ENCODE peak calls at places on chromosomes 5 and 9, in eight cellular contexts. One of them, this sample, is unnamed.
A peak's percentile ranks its signal among the peaks of the same experiment; 100 is the strongest.

GRCh38 chr5:170353011-170353890 is 35.9 kb downstream of the KCNMB1 start:
- DNase-seq in psoas muscle: no peak
- DNase-seq in fibroblast of lung: no peak
- DNase-seq in heart left ventricle: no peak
- DNase-seq in body of pancreas: no peak
- DNase-seq in Panc1: no peak
- DNase-seq in H9: peak; percentile 62
- DNase-seq in PC-9: no peak
- DNase-seq in this sample: peak; percentile 62

GRCh38 chr5:146825033-146825432 is 53.5 kb downstream of the PPP2R2B start:
- DNase-seq in psoas muscle: no peak
- DNase-seq in fibroblast of lung: peak; percentile 54
- DNase-seq in heart left ventricle: no peak
- DNase-seq in body of pancreas: peak; percentile 17
- DNase-seq in Panc1: no peak
- DNase-seq in H9: peak; percentile 54
- DNase-seq in PC-9: no peak
- DNase-seq in this sample: peak; percentile 16

GRCh38 chr5:83871533-83872380 is 151.1 kb upstream of the HAPLN1 start:
- DNase-seq in psoas muscle: no peak
- DNase-seq in fibroblast of lung: peak; percentile 34
- DNase-seq in heart left ventricle: no peak
- DNase-seq in body of pancreas: no peak
- DNase-seq in Panc1: no peak
- DNase-seq in H9: no peak
- DNase-seq in PC-9: no peak
- DNase-seq in this sample: no peak

GRCh38 chr5:138677782-138678181 is 75.4 kb upstream of the CTNNA1 start:
- DNase-seq in psoas muscle: no peak
- DNase-seq in fibroblast of lung: no peak
- DNase-seq in heart left ventricle: no peak
- DNase-seq in body of pancreas: no peak
- DNase-seq in Panc1: no peak
- DNase-seq in H9: no peak
- DNase-seq in PC-9: no peak
- DNase-seq in this sample: no peak

GRCh38 chr5:114355086-114355830 is 6.6 kb upstream of the KCNN2 start:
- DNase-seq in psoas muscle: no peak
- DNase-seq in fibroblast of lung: no peak
- DNase-seq in heart left ventricle: no peak
- DNase-seq in body of pancreas: no peak
- DNase-seq in Panc1: no peak
- DNase-seq in H9: no peak
- DNase-seq in PC-9: no peak
- DNase-seq in this sample: no peak

GRCh38 chr5:55694152-55694830 is 17.8 kb downstream of the SLC38A9 start:
- DNase-seq in psoas muscle: no peak
- DNase-seq in fibroblast of lung: peak; percentile 32
- DNase-seq in heart left ventricle: no peak
- DNase-seq in body of pancreas: no peak
- DNase-seq in Panc1: no peak
- DNase-seq in H9: no peak
- DNase-seq in PC-9: no peak
- DNase-seq in this sample: no peak

GRCh38 chr9:91047993-91048607 is 246.5 kb downstream of the SYK start:
- DNase-seq in psoas muscle: no peak
- DNase-seq in fibroblast of lung: peak; percentile 90
- DNase-seq in heart left ventricle: no peak
- DNase-seq in body of pancreas: no peak
- DNase-seq in Panc1: no peak
- DNase-seq in H9: no peak
- DNase-seq in PC-9: no peak
- DNase-seq in this sample: no peak

GRCh38 chr5:105593011-105593760 is 2030.6 kb upstream of the NUDT12 start:
- DNase-seq in psoas muscle: no peak
- DNase-seq in fibroblast of lung: no peak
- DNase-seq in heart left ventricle: no peak
- DNase-seq in body of pancreas: no peak
- DNase-seq in Panc1: no peak
- DNase-seq in H9: no peak
- DNase-seq in PC-9: no peak
- DNase-seq in this sample: no peak

GRCh38 chr5:128271859-128272446 is 188.4 kb downstream of the SLC12A2 start:
- DNase-seq in psoas muscle: no peak
- DNase-seq in fibroblast of lung: peak; percentile 79
- DNase-seq in heart left ventricle: no peak
- DNase-seq in body of pancreas: no peak
- DNase-seq in Panc1: peak; percentile 27
- DNase-seq in H9: no peak
- DNase-seq in PC-9: peak; percentile 79
- DNase-seq in this sample: no peak

GRCh38 chr5:126628102-126628501 is 27.4 kb downstream of the PHAX start:
- DNase-seq in psoas muscle: no peak
- DNase-seq in fibroblast of lung: no peak
- DNase-seq in heart left ventricle: no peak
- DNase-seq in body of pancreas: no peak
- DNase-seq in Panc1: no peak
- DNase-seq in H9: no peak
- DNase-seq in PC-9: no peak
- DNase-seq in this sample: no peak

GRCh38 chr5:164233796-164234195 is 728.4 kb downstream of the MAT2B start:
- DNase-seq in psoas muscle: no peak
- DNase-seq in fibroblast of lung: peak; percentile 85
- DNase-seq in heart left ventricle: no peak
- DNase-seq in body of pancreas: no peak
- DNase-seq in Panc1: no peak
- DNase-seq in H9: no peak
- DNase-seq in PC-9: no peak
- DNase-seq in this sample: no peak

GRCh38 chr5:43121565-43122484 is 1.1 kb downstream of the ZNF131 start:
- DNase-seq in psoas muscle: no peak
- DNase-seq in fibroblast of lung: peak; percentile 70
- DNase-seq in heart left ventricle: no peak
- DNase-seq in body of pancreas: no peak
- DNase-seq in Panc1: no peak
- DNase-seq in H9: no peak
- DNase-seq in PC-9: peak; percentile 58
- DNase-seq in this sample: peak; percentile 44

GRCh38 chr5:38961691-38962090 is 112.5 kb downstream of the RICTOR start:
- DNase-seq in psoas muscle: no peak
- DNase-seq in fibroblast of lung: no peak
- DNase-seq in heart left ventricle: no peak
- DNase-seq in body of pancreas: no peak
- DNase-seq in Panc1: no peak
- DNase-seq in H9: no peak
- DNase-seq in PC-9: no peak
- DNase-seq in this sample: no peak

GRCh38 chr9:137757139-137757538 is 120.4 kb upstream of the CACNA1B start:
- DNase-seq in psoas muscle: peak; percentile 68
- DNase-seq in fibroblast of lung: no peak
- DNase-seq in heart left ventricle: no peak
- DNase-seq in body of pancreas: peak; percentile 57
- DNase-seq in Panc1: no peak
- DNase-seq in H9: no peak
- DNase-seq in PC-9: no peak
- DNase-seq in this sample: no peak

GRCh38 chr5:133688386-133688785 is 76.0 kb upstream of the FSTL4 start:
- DNase-seq in psoas muscle: no peak
- DNase-seq in fibroblast of lung: peak; percentile 55
- DNase-seq in heart left ventricle: no peak
- DNase-seq in body of pancreas: no peak
- DNase-seq in Panc1: no peak
- DNase-seq in H9: no peak
- DNase-seq in PC-9: no peak
- DNase-seq in this sample: no peak

GRCh38 chr5:133686566-133686965 is 74.2 kb upstream of the FSTL4 start:
- DNase-seq in psoas muscle: no peak
- DNase-seq in fibroblast of lung: no peak
- DNase-seq in heart left ventricle: no peak
- DNase-seq in body of pancreas: no peak
- DNase-seq in Panc1: no peak
- DNase-seq in H9: no peak
- DNase-seq in PC-9: no peak
- DNase-seq in this sample: no peak

GRCh38 chr5:133685402-133686018 is 73.2 kb upstream of the FSTL4 start:
- DNase-seq in psoas muscle: no peak
- DNase-seq in fibroblast of lung: no peak
- DNase-seq in heart left ventricle: no peak
- DNase-seq in body of pancreas: no peak
- DNase-seq in Panc1: no peak
- DNase-seq in H9: no peak
- DNase-seq in PC-9: no peak
- DNase-seq in this sample: no peak

GRCh38 chr5:133690746-133691145 is 78.4 kb upstream of the FSTL4 start:
- DNase-seq in psoas muscle: no peak
- DNase-seq in fibroblast of lung: no peak
- DNase-seq in heart left ventricle: no peak
- DNase-seq in body of pancreas: no peak
- DNase-seq in Panc1: no peak
- DNase-seq in H9: no peak
- DNase-seq in PC-9: no peak
- DNase-seq in this sample: no peak

GRCh38 chr5:133687212-133688051 is 75.1 kb upstream of the FSTL4 start:
- DNase-seq in psoas muscle: no peak
- DNase-seq in fibroblast of lung: no peak
- DNase-seq in heart left ventricle: no peak
- DNase-seq in body of pancreas: no peak
- DNase-seq in Panc1: no peak
- DNase-seq in H9: no peak
- DNase-seq in PC-9: no peak
- DNase-seq in this sample: no peak
- H3K27ac ChIP-seq in psoas muscle: no peak overlapping the region
- H3K27ac ChIP-seq in fibroblast of lung: no peak overlapping the region
- H3K27ac ChIP-seq in heart left ventricle: no peak overlapping the region
- H3K27ac ChIP-seq in body of pancreas: no peak overlapping the region
- H3K27ac ChIP-seq in Panc1: no peak overlapping the region
- H3K27ac ChIP-seq in H9: no peak overlapping the region
- H3K27ac ChIP-seq in PC-9: no peak overlapping the region
- H3K27ac ChIP-seq in this sample: no peak overlapping the region

GRCh38 chr5:179858586-179859427 is at the start of gene MRNIP:
- DNase-seq in psoas muscle: peak; percentile 98
- DNase-seq in fibroblast of lung: peak; percentile 93
- DNase-seq in heart left ventricle: peak; percentile 98
- DNase-seq in body of pancreas: peak; percentile 98
- DNase-seq in Panc1: peak; percentile 69
- DNase-seq in H9: peak; percentile 94
- DNase-seq in PC-9: peak; percentile 85
- DNase-seq in this sample: peak; percentile 99
- TF ChIP-seq CTCF in psoas muscle: no peak
- TF ChIP-seq CTCF in fibroblast of lung: peak; percentile 5
- TF ChIP-seq CTCF in heart left ventricle: no peak
- TF ChIP-seq CTCF in body of pancreas: peak; percentile 56
- TF ChIP-seq CTCF in Panc1: no peak
- TF ChIP-seq CTCF in H9: no peak
- TF ChIP-seq CTCF in PC-9: no peak
- TF ChIP-seq CTCF in this sample: no peak

DNA sequence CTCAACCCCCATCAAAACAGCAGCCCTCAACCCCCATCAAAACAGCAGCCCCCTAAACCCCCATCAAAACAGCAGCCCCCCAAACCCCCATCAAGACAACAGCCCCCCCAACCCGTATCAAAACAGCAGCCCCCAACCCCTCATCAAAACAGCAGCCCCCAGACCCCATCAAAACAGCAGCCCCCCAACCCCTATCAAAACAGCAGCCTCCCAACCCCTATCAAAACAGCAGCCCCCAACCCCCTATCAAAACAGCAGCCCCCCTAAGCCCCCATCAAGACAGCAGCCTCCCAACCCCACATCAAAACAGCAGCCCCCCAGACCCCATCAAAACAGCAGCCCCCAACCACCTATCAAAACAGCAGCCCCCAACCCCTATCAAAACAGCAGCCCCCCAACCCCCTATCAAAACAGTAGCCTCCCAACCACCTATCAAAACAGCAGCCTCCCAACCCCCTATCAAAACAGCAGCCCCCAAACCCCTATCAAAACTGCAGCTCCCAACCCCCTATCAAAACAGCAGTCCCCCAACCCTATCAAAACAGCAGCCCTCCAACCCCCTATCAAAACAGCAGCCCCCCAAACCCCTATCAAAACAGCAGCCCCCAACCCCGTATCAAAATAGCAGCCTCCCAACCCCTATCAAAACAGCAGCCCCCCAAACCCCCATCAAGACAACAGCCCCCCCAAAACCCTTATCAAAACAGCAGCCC is 1.2 kb downstream of the TPPP start:
- DNase-seq in psoas muscle: no peak
- DNase-seq in fibroblast of lung: no peak
- DNase-seq in heart left ventricle: no peak
- DNase-seq in body of pancreas: no peak
- DNase-seq in Panc1: no peak
- DNase-seq in H9: peak; percentile 13
- DNase-seq in PC-9: no peak
- DNase-seq in this sample: no peak
- H3K27ac ChIP-seq in psoas muscle: no peak overlapping the region
- H3K27ac ChIP-seq in fibroblast of lung: no peak overlapping the region
- H3K27ac ChIP-seq in heart left ventricle: no peak overlapping the region
- H3K27ac ChIP-seq in body of pancreas: no peak overlapping the region
- H3K27ac ChIP-seq in Panc1: no peak overlapping the region
- H3K27ac ChIP-seq in H9: no peak overlapping the region
- H3K27ac ChIP-seq in PC-9: no peak overlapping the region
- H3K27ac ChIP-seq in this sample: no peak overlapping the region

GRCh38 chr5:57818397-57818796 is 335.8 kb upstream of the ACTBL2 start:
- DNase-seq in psoas muscle: no peak
- DNase-seq in fibroblast of lung: no peak
- DNase-seq in heart left ventricle: no peak
- DNase-seq in body of pancreas: no peak
- DNase-seq in Panc1: no peak
- DNase-seq in H9: no peak
- DNase-seq in PC-9: no peak
- DNase-seq in this sample: no peak
- TF ChIP-seq CTCF in psoas muscle: no peak
- TF ChIP-seq CTCF in fibroblast of lung: no peak
- TF ChIP-seq CTCF in heart left ventricle: no peak
- TF ChIP-seq CTCF in body of pancreas: no peak
- TF ChIP-seq CTCF in Panc1: no peak
- TF ChIP-seq CTCF in H9: no peak
- TF ChIP-seq CTCF in PC-9: no peak
- TF ChIP-seq CTCF in this sample: no peak